ENCODE peak calls at places on chromosomes 6 and 20, in ten cellular contexts. C, G, T, N, L, W, Q, F, X and U are unnamed samples.

GRCh38 chr6:44543664-44544063 is 156.2 kb downstream of the CDC5L start:
- DNase-seq in F (no peak), Q (no peak), G (no peak), X (no peak), T (no peak), W (no peak), C (no peak), N (no peak), L (no peak), U (no peak)

GRCh38 chr20:32018269-32019155 is 8.3 kb downstream of the CCM2L start:
- DNase-seq in Q (no peak), G (no peak), W (peak), X (no peak), C (peak), T (peak), F (peak), N (no peak), L (no peak), U (no peak)

GRCh38 chr6:713351-713750 is 20.4 kb upstream of the EXOC2 start:
- DNase-seq in T (no peak), W (no peak), C (no peak), F (no peak), G (no peak), X (no peak), N (no peak), Q (no peak), L (no peak), U (no peak)

GRCh38 chr20:57664924-57665588 is 44.8 kb downstream of the PMEPA1 start:
- DNase-seq in L (no peak), N (no peak), Q (no peak), T (no peak), X (no peak), W (no peak), F (no peak), C (peak), G (no peak), U (no peak)

GRCh38 chr6:32108094-32108627 is 977 bp downstream of the TNXB start:
- DNase-seq in Q (no peak), C (peak), L (peak), T (no peak), X (no peak), W (no peak), G (no peak), F (no peak), N (no peak), U (no peak)

GRCh38 chr6:38179794-38180430 is 360.4 kb downstream of the ZFAND3 start:
- DNase-seq in C (no peak), X (no peak), W (peak), Q (no peak), F (no peak), L (no peak), G (no peak), N (no peak), T (no peak), U (no peak)

GRCh38 chr6:52560462-52560861 is 16.4 kb downstream of the TRAM2 start:
- DNase-seq in C (no peak), W (no peak), L (no peak), F (no peak), N (no peak), X (no peak), G (no peak), Q (peak), T (no peak), U (no peak)

GRCh38 chr6:56491606-56492328 is 150.9 kb downstream of the DST start:
- DNase-seq in T (no peak), G (no peak), W (no peak), F (no peak), L (peak), X (no peak), C (peak), Q (peak), N (peak), U (peak)

GRCh38 chr20:51767867-51768758 is at the start of gene ATP9A:
- DNase-seq in X (peak), Q (no peak), L (peak), F (no peak), W (peak), N (no peak), T (no peak), C (peak), G (no peak), U (no peak)

GRCh38 chr20:31593221-31594001 is 11.7 kb upstream of the ID1 start:
- DNase-seq in F (no peak), G (no peak), W (no peak), Q (no peak), T (peak), X (no peak), C (no peak), L (peak), N (peak), U (peak)

GRCh38 chr20:61494763-61495595 is 242.9 kb downstream of the CDH4 start:
- DNase-seq in N (no peak), T (no peak), F (no peak), C (no peak), W (no peak), X (no peak), L (no peak), Q (no peak), G (no peak), U (no peak)

GRCh38 chr20:61499859-61500258 is 247.8 kb downstream of the CDH4 start:
- DNase-seq in C (no peak), X (no peak), W (no peak), T (no peak), G (no peak), F (no peak), N (peak), Q (no peak), L (no peak), U (no peak)

GRCh38 chr20:61500791-61501321 is 248.8 kb downstream of the CDH4 start:
- DNase-seq in F (no peak), N (no peak), X (no peak), G (no peak), C (no peak), Q (no peak), L (no peak), W (no peak), T (no peak), U (no peak)

GRCh38 chr20:61493798-61494305 is 241.8 kb downstream of the CDH4 start:
- DNase-seq in X (no peak), N (no peak), W (no peak), T (no peak), F (no peak), C (no peak), L (no peak), Q (no peak), G (no peak), U (no peak)

DNA sequence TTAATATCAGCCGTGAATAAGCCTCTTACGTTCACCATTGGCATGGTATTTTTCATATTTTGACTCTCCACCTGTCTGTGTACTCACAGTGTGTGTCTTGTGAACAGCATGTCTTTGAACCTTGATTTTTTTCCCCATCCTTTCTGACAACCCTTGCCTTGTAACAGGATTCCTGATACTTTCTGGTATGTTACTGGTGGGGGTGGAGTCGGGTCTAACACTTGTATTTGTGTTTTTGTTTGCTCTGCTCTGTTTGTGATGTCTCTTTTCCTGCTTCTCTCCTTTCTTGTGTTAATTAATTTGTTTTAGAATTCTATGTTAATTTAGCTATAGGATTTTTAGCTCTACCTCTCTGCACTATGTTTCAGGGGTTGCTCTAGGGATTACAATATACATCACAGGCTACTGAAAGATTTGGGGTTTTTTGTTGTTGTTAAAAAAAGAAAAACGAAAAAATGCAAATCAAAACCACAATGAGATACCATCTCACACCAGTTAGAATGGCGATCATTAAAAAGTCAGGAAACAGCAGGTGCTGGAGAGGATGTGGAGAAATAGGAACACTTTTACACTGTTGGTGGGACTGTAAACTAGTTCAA is 245.1 kb downstream of the CDH4 start:
- DNase-seq in X (no peak), N (no peak), F (no peak), Q (no peak), C (no peak), T (no peak), W (no peak), G (no peak), L (no peak), U (no peak)
- H3K4me3 ChIP-seq in X (no peak), N (no peak), F (no peak), Q (no peak), C (no peak), T (no peak), W (no peak), G (no peak), L (no peak), U (no peak)

GRCh38 chr6:143677891-143678737 is at the start of gene PHACTR2:
- DNase-seq in W (peak), X (peak), C (peak), F (peak), Q (peak), L (peak), N (peak), G (peak), T (peak), U (no peak)

GRCh38 chr6:143676437-143677045 is 1.2 kb upstream of the PHACTR2 start:
- DNase-seq in G (no peak), W (no peak), F (no peak), L (no peak), C (no peak), N (no peak), X (no peak), Q (no peak), T (no peak), U (no peak)

GRCh38 chr6:143677577-143677890 is 231 bp upstream of the PHACTR2 start:
- DNase-seq in Q (no peak), N (peak), W (no peak), F (no peak), X (no peak), G (no peak), T (no peak), C (no peak), L (no peak), U (no peak)

GRCh38 chr6:143680157-143680556 is 2.4 kb downstream of the PHACTR2 start:
- DNase-seq in F (no peak), L (peak), N (no peak), C (no peak), T (no peak), X (no peak), W (no peak), G (no peak), Q (no peak), U (no peak)

DNA sequence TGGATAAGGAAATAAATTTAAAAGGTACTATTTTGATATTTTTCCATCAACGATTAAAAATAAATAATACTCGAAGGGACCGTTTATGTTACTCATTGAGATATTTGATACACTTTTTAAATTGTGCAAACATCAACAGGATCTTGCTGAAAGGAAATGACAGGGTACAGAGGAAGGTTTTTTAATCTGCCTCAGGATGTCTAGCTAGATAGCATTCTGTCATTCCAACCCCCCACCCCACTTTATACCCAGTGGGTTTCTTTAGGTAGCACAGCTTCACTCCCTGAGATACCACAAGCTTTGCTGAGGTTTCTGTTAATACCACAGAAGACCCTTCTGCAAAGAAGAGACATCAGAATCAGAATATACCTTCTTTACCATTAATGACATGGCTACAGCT is 1.2 kb downstream of the PHACTR2 start:
- DNase-seq in G (no peak), T (no peak), F (no peak), X (no peak), C (no peak), L (peak), N (no peak), Q (no peak), W (no peak), U (no peak)
- H3K4me3 ChIP-seq in G (peak), T (peak), F (peak), X (peak), C (peak), L (peak), N (peak), Q (peak), W (peak), U (peak)

DNA sequence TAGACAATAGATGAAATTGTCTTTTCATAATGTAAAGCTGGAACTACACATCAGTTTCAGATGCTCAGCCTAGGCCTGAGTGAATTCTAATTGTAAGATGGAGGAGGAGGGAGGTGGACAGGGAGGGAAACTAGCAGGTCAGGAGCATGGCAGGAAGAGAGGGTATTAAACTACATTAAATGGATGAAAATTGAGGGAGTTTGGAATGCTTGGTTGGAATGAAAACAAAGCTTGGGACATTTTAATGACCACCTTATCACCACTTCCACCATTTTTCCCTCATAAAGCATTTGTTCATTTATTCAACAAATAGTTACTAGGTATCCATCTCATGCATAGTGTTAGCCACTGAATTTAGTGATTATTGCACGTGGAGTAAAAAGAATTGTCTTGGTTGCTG is 65.0 kb downstream of the KIZ start:
- DNase-seq in F (no peak), C (no peak), X (no peak), W (no peak), L (no peak), T (no peak), Q (no peak), N (no peak), G (no peak), U (no peak)
- H3K4me3 ChIP-seq in F (no peak), C (no peak), X (no peak), W (no peak), L (no peak), T (no peak), Q (no peak), N (no peak), G (no peak), U (no peak)

DNA sequence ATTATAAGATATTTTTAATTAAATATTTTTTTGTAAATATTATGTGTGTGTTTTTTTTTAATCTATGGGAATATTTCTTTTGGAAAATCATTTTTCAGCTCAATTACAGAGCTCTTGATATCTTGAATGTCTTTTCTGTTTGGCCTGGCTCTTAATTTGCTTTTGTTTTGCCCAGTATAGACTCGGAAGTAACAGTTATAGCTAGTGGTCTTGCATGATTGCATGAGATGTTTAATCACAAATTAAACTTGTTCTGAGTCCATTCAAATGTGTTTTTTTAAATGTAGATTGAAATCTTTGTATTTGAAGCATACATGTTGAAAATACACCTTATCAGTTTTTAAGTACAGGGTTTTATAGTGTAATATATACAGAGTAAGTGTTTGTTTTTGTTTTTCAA is 2.6 kb downstream of the ID4 start:
- DNase-seq in X (no peak), T (no peak), G (no peak), C (no peak), F (no peak), N (no peak), Q (no peak), W (no peak), L (no peak), U (no peak)
- H3K4me3 ChIP-seq in X (peak), T (no peak), G (no peak), C (peak), F (no peak), N (no peak), Q (no peak), W (no peak), L (peak), U (no peak)

GRCh38 chr6:136809461-136809860 is 12.9 kb upstream of the PEX7 start:
- DNase-seq in G (no peak), Q (no peak), C (no peak), X (no peak), N (no peak), W (no peak), L (no peak), F (no peak), T (no peak), U (no peak)

GRCh38 chr6:136816716-136817115 is 5.7 kb upstream of the PEX7 start:
- DNase-seq in C (no peak), L (no peak), G (no peak), X (no peak), F (no peak), N (no peak), W (no peak), T (no peak), Q (no peak), U (no peak)

GRCh38 chr6:136811261-136811660 is 11.1 kb upstream of the PEX7 start:
- DNase-seq in W (no peak), T (no peak), L (peak), X (no peak), C (no peak), G (no peak), F (no peak), N (no peak), Q (no peak), U (no peak)

GRCh38 chr6:136812174-136812573 is 10.2 kb upstream of the PEX7 start:
- DNase-seq in X (no peak), C (no peak), N (no peak), G (no peak), T (no peak), F (no peak), L (peak), Q (no peak), W (peak), U (no peak)
- H3K4me3 ChIP-seq in X (no peak), C (no peak), N (no peak), G (no peak), T (no peak), F (no peak), L (no peak), Q (no peak), W (no peak), U (no peak)

GRCh38 chr6:46274502-46274901 is 103.7 kb upstream of the ENPP5 start:
- DNase-seq in G (no peak), C (no peak), F (no peak), N (no peak), X (no peak), T (no peak), L (no peak), W (no peak), Q (no peak), U (no peak)
- H3K4me3 ChIP-seq in G (no peak), C (no peak), F (no peak), N (no peak), X (no peak), T (no peak), L (no peak), W (no peak), Q (no peak), U (no peak)

GRCh38 chr6:161438430-161439030 is 164.7 kb upstream of the AGPAT4 start:
- DNase-seq in T (no peak), Q (no peak), W (no peak), G (no peak), N (no peak), C (no peak), F (no peak), X (no peak), L (no peak), U (no peak)
- H3K4me3 ChIP-seq in T (peak), Q (no peak), W (no peak), G (no peak), N (no peak), C (peak), F (no peak), X (peak), L (no peak), U (no peak)